ENCODE peak calls at places on chromosomes 7 and 10, in four cellular contexts. C is HepG2, X is HEK293T, B is K562. W is an unnamed sample.

GRCh38 chr10:83555264-83555663 is 584.0 kb upstream of the GHITM start:
- DNase-seq in C (no peak), X (no peak), B (no peak), W (no peak)

GRCh38 chr10:124033887-124034218 is 59.5 kb downstream of the CHST15 start:
- DNase-seq in C (no peak), X (no peak), B (no peak), W (no peak)

GRCh38 chr7:101934618-101935017 is 117.2 kb downstream of the CUX1 start:
- DNase-seq in C (no peak), X (no peak), B (no peak), W (no peak)

GRCh38 chr7:106600569-106601373 is 60.2 kb downstream of the CCDC71L start:
- DNase-seq in C (no peak), X (no peak), B (no peak), W (no peak)

GRCh38 chr7:121575194-121575766 is 179.2 kb upstream of the FAM3C start:
- DNase-seq in C (no peak), X (no peak), B (no peak), W (no peak)

GRCh38 chr7:77467453-77467852 is 51.3 kb upstream of the GSAP start:
- DNase-seq in C (no peak), X (no peak), B (no peak), W (no peak)

GRCh38 chr7:82050792-82051191 is 280.9 kb upstream of the HGF start:
- DNase-seq in C (no peak), X (peak), B (no peak), W (no peak)

GRCh38 chr10:114714281-114714741 is 56.2 kb upstream of the ABLIM1 start:
- DNase-seq in C (peak), X (peak), B (no peak), W (no peak)

GRCh38 chr7:69717221-69717620 is 118.9 kb downstream of the AUTS2 start:
- DNase-seq in C (no peak), X (no peak), B (no peak), W (no peak)

GRCh38 chr10:6671976-6672375 is 91.9 kb upstream of the PRKCQ start:
- DNase-seq in C (no peak), X (no peak), B (no peak), W (no peak)

GRCh38 chr10:33506838-33507661 is 172.6 kb upstream of the NRP1 start:
- DNase-seq in C (no peak), X (no peak), B (no peak), W (no peak)

GRCh38 chr7:20267482-20267881 is 50.3 kb upstream of the MACC1 start:
- DNase-seq in C (no peak), X (no peak), B (no peak), W (peak)

GRCh38 chr10:84822926-84823325 is 494.5 kb downstream of the CCSER2 start:
- DNase-seq in C (no peak), X (no peak), B (no peak), W (no peak)

GRCh38 chr7:94382155-94382554 is 12.5 kb upstream of the COL1A2 start:
- DNase-seq in C (no peak), X (no peak), B (no peak), W (no peak)
- TF ChIP-seq ELF4 in C (no peak), X (no peak), B (no peak), W (no peak)

DNA sequence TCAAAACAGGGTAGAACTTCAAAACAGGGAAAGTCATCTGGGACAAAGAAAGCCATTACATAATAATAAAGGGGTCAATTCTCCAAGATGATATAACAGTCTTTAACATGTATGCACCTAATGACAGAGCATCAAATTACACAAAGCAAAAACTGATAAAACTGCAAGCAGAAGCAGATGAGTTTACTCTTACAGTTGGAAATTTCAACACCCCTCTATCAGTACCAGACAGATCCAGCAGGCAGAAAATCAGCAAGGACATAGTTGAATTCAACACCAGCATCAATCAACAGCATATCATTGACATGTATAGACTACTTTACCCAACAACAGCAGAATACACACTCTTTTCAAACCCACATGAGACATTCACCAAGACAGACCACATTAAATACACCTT is 233.0 kb upstream of the NEBL start:
- DNase-seq in C (no peak), X (no peak), B (peak), W (no peak)
- TF ChIP-seq ELF4 in C (no peak), X (no peak), B (no peak), W (no peak)

GRCh38 chr7:36911788-36912187 is 187.5 kb upstream of the AOAH start:
- DNase-seq in C (no peak), X (no peak), B (no peak), W (no peak)

GRCh38 chr7:36906956-36907355 is 182.7 kb upstream of the AOAH start:
- DNase-seq in C (peak), X (no peak), B (no peak), W (no peak)

GRCh38 chr7:36910401-36910800 is 186.1 kb upstream of the AOAH start:
- DNase-seq in C (no peak), X (no peak), B (no peak), W (no peak)

GRCh38 chr7:36906448-36906847 is 182.2 kb upstream of the AOAH start:
- DNase-seq in C (no peak), X (no peak), B (no peak), W (no peak)

GRCh38 chr7:36910859-36911258 is 186.6 kb upstream of the AOAH start:
- DNase-seq in C (no peak), X (no peak), B (no peak), W (no peak)
- TF ChIP-seq ELF4 in C (no peak), X (no peak), B (no peak), W (no peak)

DNA sequence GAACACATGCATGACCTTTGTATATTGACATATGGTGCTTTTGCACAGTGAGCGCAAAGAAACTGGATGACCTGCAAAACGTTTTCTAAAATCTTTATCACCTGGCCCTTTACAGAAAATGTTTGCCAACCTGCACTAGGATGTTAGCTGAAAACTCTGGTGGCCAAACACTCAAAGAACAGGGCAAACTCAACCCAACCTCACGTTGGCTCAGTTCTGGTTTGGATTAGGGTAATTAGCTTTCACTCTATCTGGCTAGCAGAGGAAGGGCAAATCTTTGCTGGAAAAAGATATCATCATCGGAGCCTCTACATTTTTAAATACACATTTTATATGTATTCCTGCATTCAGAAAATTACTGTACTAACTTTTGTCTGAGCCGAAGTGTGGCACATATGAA is 688.9 kb downstream of the PHTF2 start:
- DNase-seq in C (peak), X (no peak), B (no peak), W (no peak)
- TF ChIP-seq ELF4 in C (no peak), X (no peak), B (no peak), W (no peak)

DNA sequence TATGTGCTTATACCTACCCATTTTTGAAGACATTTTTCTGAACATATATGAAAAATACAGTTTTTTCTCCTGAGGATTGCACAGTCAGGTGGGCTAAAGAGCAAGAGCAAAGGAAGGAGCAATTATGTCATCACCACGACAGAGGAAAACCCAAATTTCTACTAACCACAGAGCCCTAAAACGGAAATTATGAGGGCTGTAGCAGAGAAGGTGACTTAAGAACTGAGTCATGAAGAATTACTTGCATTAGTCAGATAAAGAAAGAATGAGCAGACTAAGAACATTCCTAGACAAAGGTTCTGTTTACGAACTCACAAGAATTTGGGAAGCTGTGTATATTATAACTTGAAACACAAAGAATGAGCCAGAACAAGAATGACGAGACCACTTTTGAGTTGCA is 974.4 kb downstream of the NXPH1 start:
- DNase-seq in C (no peak), X (no peak), B (no peak), W (no peak)
- TF ChIP-seq ELF4 in C (no peak), X (no peak), B (no peak), W (no peak)

GRCh38 chr10:72779874-72780273 is 87.9 kb downstream of the MCU start:
- DNase-seq in C (no peak), X (no peak), B (no peak), W (no peak)
- TF ChIP-seq ELF4 in C (no peak), X (no peak), B (no peak), W (no peak)

DNA sequence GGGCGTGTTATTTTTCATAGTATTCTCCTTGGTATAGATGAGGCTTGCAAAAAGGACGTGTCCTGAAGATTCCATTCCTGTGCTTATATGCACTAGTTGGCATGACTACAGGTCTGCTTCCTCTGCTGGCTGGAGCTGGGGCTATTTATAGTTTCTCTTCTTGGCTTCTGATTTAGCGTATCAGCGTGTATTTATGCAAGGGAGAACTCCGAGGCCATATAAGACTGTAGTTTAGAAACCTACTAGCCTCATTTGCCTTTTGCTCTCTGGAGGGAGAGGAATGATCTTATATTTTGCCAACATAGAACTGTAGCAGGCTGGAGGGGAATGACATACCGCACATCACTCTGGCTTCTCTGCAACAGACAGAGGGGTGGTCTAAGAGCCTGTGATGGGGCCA is 39.7 kb downstream of the CACNB2 start:
- DNase-seq in C (no peak), X (no peak), B (no peak), W (no peak)
- TF ChIP-seq ELF4 in C (no peak), X (no peak), B (no peak), W (no peak)

GRCh38 chr10:71608863-71609768 is 110.5 kb downstream of the C10orf105 start:
- DNase-seq in C (peak), X (peak), B (peak), W (peak)
- TF ChIP-seq ELF4 in C (no peak), X (no peak), B (no peak), W (no peak)